ENCODE peak calls at places on chromosome 5, in eight cellular contexts. One of them, this sample, is unnamed.

GRCh38 chr5:14293279-14293678 is 150.1 kb downstream of the TRIO start:
- DNase-seq in stimulated activated CD8-positive, alpha-beta memory T cell treated with anti-CD3 and anti-CD28 coated beads, Interleukin-4, amount 100 ng/mL, for 1 hour: no peak
- DNase-seq in nephron progenitor cell: no peak
- DNase-seq in fibroblast of mammary gland: no peak
- DNase-seq in KG1: no peak
- DNase-seq in adrenal gland: no peak
- DNase-seq in mesenteric fat pad: no peak
- DNase-seq in MCF 10A: no peak
- DNase-seq in this sample: no peak

GRCh38 chr5:126460977-126461376 is 37.8 kb downstream of the GRAMD2B start:
- DNase-seq in adrenal gland: no peak
- DNase-seq in MCF 10A: no peak
- DNase-seq in KG1: no peak
- DNase-seq in stimulated activated CD8-positive, alpha-beta memory T cell treated with anti-CD3 and anti-CD28 coated beads, Interleukin-4, amount 100 ng/mL, for 1 hour: no peak
- DNase-seq in nephron progenitor cell: no peak
- DNase-seq in fibroblast of mammary gland: no peak
- DNase-seq in mesenteric fat pad: no peak
- DNase-seq in this sample: no peak

GRCh38 chr5:105032917-105033316 is 1470.3 kb upstream of the NUDT12 start:
- DNase-seq in stimulated activated CD8-positive, alpha-beta memory T cell treated with anti-CD3 and anti-CD28 coated beads, Interleukin-4, amount 100 ng/mL, for 1 hour: no peak
- DNase-seq in fibroblast of mammary gland: no peak
- DNase-seq in KG1: no peak
- DNase-seq in nephron progenitor cell: no peak
- DNase-seq in mesenteric fat pad: no peak
- DNase-seq in adrenal gland: no peak
- DNase-seq in MCF 10A: no peak
- DNase-seq in this sample: no peak

GRCh38 chr5:1745806-1746370 is 53.7 kb downstream of the MRPL36 start:
- DNase-seq in stimulated activated CD8-positive, alpha-beta memory T cell treated with anti-CD3 and anti-CD28 coated beads, Interleukin-4, amount 100 ng/mL, for 1 hour: no peak
- DNase-seq in adrenal gland: no peak
- DNase-seq in nephron progenitor cell: no peak
- DNase-seq in MCF 10A: no peak
- DNase-seq in mesenteric fat pad: peak; percentile 87
- DNase-seq in KG1: no peak
- DNase-seq in fibroblast of mammary gland: no peak
- DNase-seq in this sample: no peak

GRCh38 chr5:14812166-14812565 is 59.4 kb downstream of the ANKH start:
- DNase-seq in nephron progenitor cell: no peak
- DNase-seq in fibroblast of mammary gland: no peak
- DNase-seq in KG1: no peak
- DNase-seq in mesenteric fat pad: no peak
- DNase-seq in adrenal gland: no peak
- DNase-seq in stimulated activated CD8-positive, alpha-beta memory T cell treated with anti-CD3 and anti-CD28 coated beads, Interleukin-4, amount 100 ng/mL, for 1 hour: no peak
- DNase-seq in MCF 10A: no peak
- DNase-seq in this sample: no peak

GRCh38 chr5:168881427-168882149 is 302.4 kb upstream of the PANK3 start:
- DNase-seq in nephron progenitor cell: peak; percentile 31
- DNase-seq in stimulated activated CD8-positive, alpha-beta memory T cell treated with anti-CD3 and anti-CD28 coated beads, Interleukin-4, amount 100 ng/mL, for 1 hour: no peak
- DNase-seq in KG1: no peak
- DNase-seq in MCF 10A: no peak
- DNase-seq in mesenteric fat pad: no peak
- DNase-seq in adrenal gland: no peak
- DNase-seq in fibroblast of mammary gland: no peak
- DNase-seq in this sample: no peak

GRCh38 chr5:132883261-132883834 is 9.9 kb downstream of the LEAP2 start:
- DNase-seq in mesenteric fat pad: no peak
- DNase-seq in adrenal gland: peak; percentile 69
- DNase-seq in MCF 10A: peak; percentile 80
- DNase-seq in fibroblast of mammary gland: peak; percentile 74
- DNase-seq in nephron progenitor cell: peak; percentile 27
- DNase-seq in KG1: no peak
- DNase-seq in stimulated activated CD8-positive, alpha-beta memory T cell treated with anti-CD3 and anti-CD28 coated beads, Interleukin-4, amount 100 ng/mL, for 1 hour: no peak
- DNase-seq in this sample: no peak

GRCh38 chr5:179115307-179115706 is 55.1 kb downstream of the ZNF354C start:
- DNase-seq in nephron progenitor cell: no peak
- DNase-seq in mesenteric fat pad: no peak
- DNase-seq in MCF 10A: no peak
- DNase-seq in stimulated activated CD8-positive, alpha-beta memory T cell treated with anti-CD3 and anti-CD28 coated beads, Interleukin-4, amount 100 ng/mL, for 1 hour: no peak
- DNase-seq in KG1: no peak
- DNase-seq in fibroblast of mammary gland: no peak
- DNase-seq in adrenal gland: no peak
- DNase-seq in this sample: no peak

GRCh38 chr5:10719965-10720364 is 41.1 kb downstream of the DAP start:
- DNase-seq in mesenteric fat pad: no peak
- DNase-seq in fibroblast of mammary gland: peak; percentile 98
- DNase-seq in KG1: no peak
- DNase-seq in stimulated activated CD8-positive, alpha-beta memory T cell treated with anti-CD3 and anti-CD28 coated beads, Interleukin-4, amount 100 ng/mL, for 1 hour: no peak
- DNase-seq in nephron progenitor cell: no peak
- DNase-seq in adrenal gland: no peak
- DNase-seq in MCF 10A: peak; percentile 74
- DNase-seq in this sample: no peak

GRCh38 chr5:43636076-43636475 is 33.1 kb downstream of the NNT start:
- DNase-seq in KG1: no peak
- DNase-seq in fibroblast of mammary gland: no peak
- DNase-seq in nephron progenitor cell: no peak
- DNase-seq in mesenteric fat pad: no peak
- DNase-seq in adrenal gland: no peak
- DNase-seq in MCF 10A: no peak
- DNase-seq in stimulated activated CD8-positive, alpha-beta memory T cell treated with anti-CD3 and anti-CD28 coated beads, Interleukin-4, amount 100 ng/mL, for 1 hour: no peak
- DNase-seq in this sample: no peak

GRCh38 chr5:31833005-31833404 is 194.1 kb downstream of the PDZD2 start:
- DNase-seq in adrenal gland: no peak
- DNase-seq in mesenteric fat pad: no peak
- DNase-seq in nephron progenitor cell: no peak
- DNase-seq in MCF 10A: peak; percentile 51
- DNase-seq in KG1: no peak
- DNase-seq in stimulated activated CD8-positive, alpha-beta memory T cell treated with anti-CD3 and anti-CD28 coated beads, Interleukin-4, amount 100 ng/mL, for 1 hour: no peak
- DNase-seq in fibroblast of mammary gland: no peak
- DNase-seq in this sample: no peak

This sample was measured in psoas muscle.